ENCODE peak calls at places on chromosomes 2 and 18, in six cellular contexts. M, Y, L, P, E and S are unnamed samples.

GRCh38 chr2:119739580-119740255 is 20.0 kb upstream of the PTPN4 start:
- DNase-seq in M (no peak), Y (no peak), L (no peak), P (no peak), E (no peak), S (no peak)

GRCh38 chr2:44805836-44806235 is 135.7 kb upstream of the SIX3 start:
- DNase-seq in M (no peak), Y (no peak), L (no peak), P (no peak), E (no peak), S (no peak)

GRCh38 chr2:289362-290089 is 1.6 kb upstream of the ALKAL2 start:
- DNase-seq in M (no peak), Y (no peak), L (no peak), P (no peak), E (no peak), S (no peak)

GRCh38 chr2:217588266-217588665 is 414.5 kb downstream of the TNS1 start:
- DNase-seq in M (no peak), Y (no peak), L (no peak), P (no peak), E (no peak), S (no peak)

GRCh38 chr2:152189622-152190495 is 14.3 kb upstream of the STAM2 start:
- DNase-seq in M (peak), Y (no peak), L (peak), P (peak), E (peak), S (no peak)

GRCh38 chr2:236628981-236629605 is 59.5 kb downstream of the ACKR3 start:
- DNase-seq in M (no peak), Y (no peak), L (no peak), P (no peak), E (no peak), S (no peak)

GRCh38 chr2:8310557-8311455 is 371.1 kb upstream of the ID2 start:
- DNase-seq in M (no peak), Y (no peak), L (no peak), P (no peak), E (no peak), S (no peak)

GRCh38 chr2:100482741-100483140 is 12.5 kb downstream of the NMS start:
- DNase-seq in M (no peak), Y (no peak), L (no peak), P (no peak), E (no peak), S (no peak)

GRCh38 chr2:100983684-100984310 is 18.3 kb upstream of the RPL31 start:
- DNase-seq in M (no peak), Y (no peak), L (no peak), P (no peak), E (no peak), S (no peak)

GRCh38 chr2:182652326-182652725 is 63.7 kb upstream of the DNAJC10 start:
- DNase-seq in M (peak), Y (no peak), L (no peak), P (no peak), E (no peak), S (no peak)

GRCh38 chr18:65706646-65707045 is 44.2 kb upstream of the CDH7 start:
- DNase-seq in M (no peak), Y (no peak), L (no peak), P (no peak), E (no peak), S (no peak)

GRCh38 chr2:133171396-133172004 is 396.8 kb downstream of the NCKAP5 start:
- DNase-seq in M (peak), Y (peak), L (peak), P (peak), E (peak), S (peak)

DNA sequence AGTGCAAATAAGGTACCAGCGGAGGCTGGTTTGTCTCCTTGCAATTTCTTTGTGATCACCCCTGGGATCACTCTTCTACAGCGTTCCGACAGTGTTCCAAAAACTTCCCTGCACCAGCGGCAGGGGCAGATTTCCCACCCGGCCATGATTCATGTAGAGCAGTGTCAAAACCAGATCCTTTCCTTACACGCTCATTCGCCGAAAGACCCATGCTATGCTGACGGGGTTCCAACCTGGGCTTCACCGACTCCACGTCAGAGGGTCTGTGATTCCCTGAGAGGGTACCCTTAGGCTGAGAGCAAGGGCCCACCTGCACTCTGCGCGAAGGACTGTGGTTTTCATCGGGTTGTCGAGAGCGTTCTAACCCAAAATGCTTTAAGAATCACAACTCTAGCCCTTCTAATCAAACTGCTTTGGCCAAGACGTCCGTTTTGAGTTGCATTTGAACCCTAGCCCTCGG is 379 bp upstream of the TTC27 start:
- DNase-seq in M (peak), Y (peak), L (no peak), P (peak), E (peak), S (peak)
- TF ChIP-seq CTCF in M (peak), Y (no peak), L (no peak), P (no peak), E (peak), S (peak)

GRCh38 chr2:173075781-173076556 is at the start of gene MAP3K20:
- DNase-seq in M (peak), Y (peak), L (no peak), P (peak), E (no peak), S (no peak)
- TF ChIP-seq CTCF in M (peak), Y (no peak), L (no peak), P (peak), E (peak), S (peak)

GRCh38 chr2:61633250-61633649 is 95.1 kb upstream of the XPO1 start:
- DNase-seq in M (no peak), Y (no peak), L (no peak), P (no peak), E (no peak), S (no peak)
- TF ChIP-seq CTCF in M (no peak), Y (no peak), L (no peak), P (no peak), E (no peak), S (no peak)

DNA sequence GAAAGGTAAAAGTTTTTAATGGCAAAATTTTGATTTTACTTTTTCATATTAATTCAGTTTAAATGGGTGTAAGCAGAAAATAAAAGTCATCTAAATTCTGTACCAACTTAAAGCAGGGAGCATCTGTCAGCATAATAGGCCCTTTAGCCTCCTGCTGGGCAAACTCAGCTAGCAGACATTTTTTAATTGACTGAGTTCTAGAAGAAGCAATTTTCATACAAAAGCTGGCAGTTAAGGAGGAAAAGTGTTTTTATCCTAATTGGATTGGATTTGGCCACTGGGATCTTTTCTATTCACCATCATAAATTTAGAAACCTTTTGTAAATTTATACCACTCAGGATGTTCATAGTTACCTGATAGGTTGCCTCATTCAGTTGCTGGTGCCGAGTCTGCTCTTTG is 262.7 kb upstream of the FSIP2 start:
- DNase-seq in M (no peak), Y (no peak), L (no peak), P (no peak), E (no peak), S (no peak)
- TF ChIP-seq CTCF in M (no peak), Y (no peak), L (peak), P (peak), E (no peak), S (peak)

GRCh38 chr2:74585406-74586182 is 31.1 kb downstream of the DOK1 start:
- DNase-seq in M (no peak), Y (peak), L (no peak), P (no peak), E (no peak), S (no peak)
- TF ChIP-seq CTCF in M (no peak), Y (no peak), L (no peak), P (peak), E (no peak), S (no peak)

DNA sequence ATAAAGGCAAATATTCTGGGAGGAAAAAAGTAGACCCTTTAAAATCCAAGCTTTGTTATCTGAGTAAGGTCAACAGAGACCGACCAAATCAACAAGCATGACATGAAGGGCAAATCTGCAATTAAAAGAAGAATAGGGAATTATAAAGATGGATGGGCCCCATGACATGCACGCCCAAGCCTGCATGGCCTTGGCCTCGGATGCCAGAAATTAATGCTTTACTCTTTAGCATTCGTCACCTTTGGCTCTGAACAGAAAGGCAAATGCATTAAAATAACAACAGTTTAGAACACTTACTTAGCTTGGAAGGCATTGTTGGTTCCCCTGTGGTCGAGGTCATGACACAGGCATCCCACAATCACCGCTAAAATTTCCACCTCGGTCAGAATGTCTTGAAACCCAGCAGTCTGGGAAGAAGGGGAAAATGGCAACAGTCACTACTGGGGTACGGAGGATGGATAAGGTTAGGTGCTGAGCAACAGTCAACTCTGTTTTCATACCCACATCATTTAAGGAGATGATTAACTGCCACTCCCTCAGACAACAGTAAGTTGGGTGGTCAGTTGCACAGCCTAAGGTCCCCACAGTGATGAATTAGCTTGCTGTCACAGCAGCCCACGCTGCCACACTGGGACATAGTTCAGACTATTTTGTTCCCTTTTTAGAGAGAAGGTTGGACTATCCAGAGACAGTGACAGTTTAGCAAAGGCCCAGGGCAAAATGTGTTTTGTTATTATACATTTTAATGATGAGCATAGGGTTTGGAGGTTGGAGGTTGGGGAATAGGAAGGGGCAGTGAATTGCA is 319.1 kb downstream of the AGPS start:
- DNase-seq in M (no peak), Y (no peak), L (no peak), P (no peak), E (no peak), S (no peak)
- TF ChIP-seq CTCF in M (no peak), Y (no peak), L (no peak), P (no peak), E (no peak), S (no peak)

GRCh38 chr2:31581124-31581795 is 522 bp upstream of the SRD5A2 start:
- DNase-seq in M (no peak), Y (no peak), L (no peak), P (no peak), E (no peak), S (no peak)
- TF ChIP-seq CTCF in M (no peak), Y (no peak), L (no peak), P (no peak), E (no peak), S (no peak)

GRCh38 chr18:212780-213179 is 54.4 kb downstream of the USP14 start:
- DNase-seq in M (no peak), Y (no peak), L (no peak), P (no peak), E (no peak), S (no peak)
- TF ChIP-seq CTCF in M (no peak), Y (no peak), L (peak), P (no peak), E (peak), S (peak)